ENCODE peak calls at places on chromosomes 12 and 14, in seven cellular contexts. L is fibroblast of lung; B is DND-41; Y is uterus; G is aorta; E is effector memory CD4-positive, alpha-beta T cell; T is cardiac muscle cell. O is an unnamed sample. For H3K27me3, the result is how much of the 10 kb centered on the place peaks cover.

GRCh38 chr12:15152864-15153263 is 68.4 kb downstream of the RERG start:
- DNase-seq in L (peak), B (no peak), Y (no peak), G (no peak), E (no peak), T (peak), O (no peak)

GRCh38 chr12:14256139-14256538 is 109.3 kb upstream of the ATF7IP start:
- DNase-seq in L (peak), B (no peak), Y (no peak), G (no peak), E (peak), T (peak), O (no peak)

GRCh38 chr14:74552623-74553022 is 59.1 kb downstream of the ISCA2 start:
- DNase-seq in L (peak), B (no peak), Y (peak), G (peak), E (no peak), T (peak), O (no peak)

GRCh38 chr14:68774771-68775613 is 17.9 kb downstream of the ZFP36L1 start:
- DNase-seq in L (no peak), B (no peak), Y (peak), G (peak), E (no peak), T (no peak), O (no peak)

GRCh38 chr12:110780448-110780847 is 37.8 kb upstream of the PPP1CC start:
- DNase-seq in L (no peak), B (no peak), Y (no peak), G (no peak), E (peak), T (no peak), O (peak)

GRCh38 chr12:120222288-120222832 is 21.4 kb upstream of the RPLP0 start:
- DNase-seq in L (no peak), B (no peak), Y (no peak), G (no peak), E (no peak), T (no peak), O (no peak)

GRCh38 chr12:39123580-39123979 is 218.2 kb upstream of the CPNE8 start:
- DNase-seq in L (no peak), B (no peak), Y (no peak), G (no peak), E (no peak), T (no peak), O (no peak)

GRCh38 chr12:14554281-14555008 is 13.2 kb downstream of the PLBD1 start:
- DNase-seq in L (peak), B (no peak), Y (peak), G (peak), E (no peak), T (peak), O (no peak)

GRCh38 chr14:39417014-39417413 is 15.2 kb downstream of the FBXO33 start:
- DNase-seq in L (no peak), B (no peak), Y (no peak), G (no peak), E (no peak), T (peak), O (no peak)

GRCh38 chr12:130655881-130656280 is 60.2 kb downstream of the RIMBP2 start:
- DNase-seq in L (no peak), B (no peak), Y (no peak), G (no peak), E (no peak), T (no peak), O (no peak)

GRCh38 chr12:132360906-132361777 is 31.8 kb upstream of the GALNT9 start:
- DNase-seq in L (no peak), B (no peak), Y (no peak), G (peak), E (no peak), T (no peak), O (no peak)

GRCh38 chr14:91454155-91454554 is 36.5 kb upstream of the CCDC88C start:
- DNase-seq in L (no peak), B (no peak), Y (no peak), G (no peak), E (no peak), T (no peak), O (no peak)

GRCh38 chr14:59118171-59118570 is 70.3 kb upstream of the DAAM1 start:
- DNase-seq in L (no peak), B (no peak), Y (no peak), G (no peak), E (no peak), T (no peak), O (no peak)

DNA sequence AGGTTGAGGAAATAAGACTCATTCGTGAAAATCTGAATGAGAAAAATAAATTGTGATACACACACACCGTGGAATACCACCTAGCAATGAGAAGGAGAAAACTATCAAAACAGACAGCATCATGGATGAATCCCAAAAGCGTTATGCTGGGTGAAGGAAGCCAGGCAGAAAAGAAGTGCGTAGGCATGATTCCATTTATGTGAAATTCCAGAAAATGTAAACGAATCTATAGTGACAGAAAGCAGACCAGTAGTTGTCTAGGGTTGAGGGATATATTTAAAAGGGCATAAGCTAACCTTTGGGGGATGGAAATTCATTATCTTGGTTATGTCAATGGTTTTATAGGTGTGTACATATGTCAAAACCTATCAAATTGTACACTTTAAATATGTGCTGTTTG is 42.5 kb upstream of the ANO2 start:
- DNase-seq in L (no peak), B (no peak), Y (no peak), G (no peak), E (no peak), T (no peak), O (no peak)
- H3K27ac ChIP-seq in L (no peak), B (no peak), Y (no peak), G (no peak), E (no peak), T (no peak), O (no peak)

GRCh38 chr12:54125950-54126695 is 62.7 kb downstream of the SMUG1 start:
- DNase-seq in L (no peak), B (no peak), Y (peak), G (peak), E (no peak), T (no peak), O (peak)
- H3K4me3 ChIP-seq in L (peak), B (no peak), Y (peak), G (peak), E (peak), T (peak), O (peak)

GRCh38 chr12:88579572-88579940 is 715 bp downstream of the KITLG start:
- DNase-seq in L (no peak), B (no peak), Y (peak), G (peak), E (no peak), T (peak), O (no peak)

GRCh38 chr12:88578821-88579518 is 1.3 kb downstream of the KITLG start:
- DNase-seq in L (no peak), B (no peak), Y (no peak), G (no peak), E (no peak), T (no peak), O (no peak)

GRCh38 chr12:88578274-88578673 is 2.0 kb downstream of the KITLG start:
- DNase-seq in L (no peak), B (no peak), Y (no peak), G (no peak), E (no peak), T (no peak), O (no peak)

GRCh38 chr12:88577537-88577936 is 2.7 kb downstream of the KITLG start:
- DNase-seq in L (no peak), B (no peak), Y (no peak), G (no peak), E (no peak), T (no peak), O (no peak)

DNA sequence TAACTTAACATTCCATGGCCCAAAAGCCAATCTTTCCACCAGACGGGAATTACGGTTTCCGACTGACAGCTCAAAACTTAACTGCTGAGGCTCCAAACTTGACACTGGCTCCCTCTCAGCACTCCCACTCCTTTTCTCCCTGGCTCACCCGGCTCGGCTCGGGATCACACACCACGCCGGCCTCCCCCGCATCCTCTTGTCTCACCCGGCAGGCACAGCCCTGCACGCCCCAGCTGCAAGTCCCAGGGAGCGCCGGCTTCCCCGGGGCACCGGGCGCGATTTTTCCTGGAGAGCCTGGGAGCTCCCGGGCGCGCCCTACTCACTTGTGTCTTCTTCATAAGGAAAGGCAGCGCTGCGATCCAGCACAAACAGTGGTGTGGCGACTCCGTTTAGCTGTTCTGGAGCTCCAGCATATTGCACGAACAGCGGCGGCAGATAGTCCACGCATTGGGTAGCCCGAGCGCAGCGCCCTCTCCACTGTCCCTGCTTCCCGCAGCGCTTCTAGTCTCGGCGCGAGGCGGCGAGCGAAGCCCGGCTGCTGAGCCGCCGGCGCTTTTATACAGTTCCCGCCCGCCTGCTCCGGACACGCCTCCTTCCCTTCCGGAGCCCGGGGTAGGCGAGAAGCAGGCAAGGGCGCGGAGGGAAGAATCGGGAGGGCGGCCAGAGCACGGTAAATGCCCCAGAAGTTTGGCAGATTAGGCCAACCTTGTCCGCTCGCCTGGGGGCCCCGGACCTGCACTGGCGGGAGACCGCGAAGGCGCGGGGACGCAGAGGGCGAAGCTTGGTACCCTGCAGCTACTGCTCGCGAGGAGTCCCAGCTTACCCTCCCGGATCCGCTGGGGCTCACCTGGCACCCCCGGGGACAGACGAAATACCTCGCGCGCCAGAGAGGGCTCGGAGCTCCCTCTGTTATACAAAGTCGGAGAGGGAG is at the start of gene KITLG:
- DNase-seq in L (peak), B (no peak), Y (peak), G (peak), E (no peak), T (peak), O (no peak)
- H3K27me3 ChIP-seq in L (under half), B (under half), Y (under half), G (under half), E (under half), T (under half), O (under half)

DNA sequence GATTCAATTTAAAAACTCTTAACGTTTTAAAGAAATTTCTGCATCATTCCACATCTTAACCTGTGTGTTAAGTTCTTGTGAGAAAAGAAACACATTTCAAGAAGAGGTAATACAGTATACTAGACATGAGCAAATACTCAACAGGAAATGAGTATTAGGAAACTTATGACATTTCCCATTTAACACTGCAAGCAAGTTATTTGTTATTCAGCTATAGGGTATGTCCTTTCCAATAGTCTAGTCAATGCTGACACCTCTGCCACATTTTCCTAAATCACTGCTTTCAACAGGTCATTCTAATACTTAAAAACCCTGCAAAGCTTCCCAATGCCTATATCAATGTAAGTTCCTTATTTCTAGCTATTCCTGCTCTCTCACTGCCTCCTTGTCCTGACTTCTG is 93.1 kb downstream of the DDHD1 start:
- DNase-seq in L (no peak), B (no peak), Y (no peak), G (no peak), E (no peak), T (peak), O (no peak)
- H3K27ac ChIP-seq in L (no peak), B (no peak), Y (no peak), G (no peak), E (no peak), T (no peak), O (no peak)

GRCh38 chr12:107580750-107581529 is 104.7 kb upstream of the PWP1 start:
- DNase-seq in L (no peak), B (no peak), Y (no peak), G (no peak), E (no peak), T (no peak), O (no peak)

GRCh38 chr12:107586256-107586970 is 99.2 kb upstream of the PWP1 start:
- DNase-seq in L (no peak), B (no peak), Y (no peak), G (no peak), E (no peak), T (no peak), O (no peak)

GRCh38 chr12:107584523-107584922 is 101.1 kb upstream of the PWP1 start:
- DNase-seq in L (no peak), B (no peak), Y (no peak), G (no peak), E (no peak), T (no peak), O (no peak)

GRCh38 chr12:107581616-107582015 is 104.0 kb upstream of the PWP1 start:
- DNase-seq in L (no peak), B (no peak), Y (no peak), G (no peak), E (no peak), T (no peak), O (no peak)
- H3K4me3 ChIP-seq in L (no peak), B (no peak), Y (no peak), G (no peak), E (no peak), T (peak), O (no peak)

DNA sequence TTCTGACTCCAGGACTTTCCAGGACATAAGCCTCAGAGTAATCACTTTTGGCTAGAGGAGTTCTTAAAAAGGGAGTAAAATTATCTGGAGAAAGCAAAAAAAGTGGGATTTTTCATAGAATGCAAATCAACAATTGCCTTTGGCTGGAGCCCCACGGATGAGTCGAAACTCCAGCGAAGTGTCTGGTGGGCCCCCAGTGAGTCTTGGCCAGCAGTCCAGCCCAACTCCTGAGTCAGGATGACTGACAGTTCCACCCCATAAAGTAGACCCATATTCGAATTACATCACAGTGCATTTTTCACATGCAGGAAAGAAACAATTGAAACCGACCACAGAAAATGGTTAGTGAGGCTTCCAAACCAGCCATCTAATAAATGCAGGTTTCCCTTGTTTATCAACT is 265.7 kb downstream of the BCL11B start:
- DNase-seq in L (no peak), B (no peak), Y (no peak), G (no peak), E (no peak), T (no peak), O (no peak)
- H3K27me3 ChIP-seq in L (under half), B (under half), Y (under half), G (under half), E (under half), T (under half), O (under half)

O was measured in naive thymus-derived CD4-positive, alpha-beta T cell.